ENCODE peak calls at places on chromosomes 6 and 20, in four cellular contexts. S is psoas muscle, F is uterus, K is cardiac muscle cell. U is an unnamed sample. For H3K36me3 and H3K9me3, the result is how much of the 10 kb centered on the place peaks cover.

GRCh38 chr6:47097092-47097945 is 55.2 kb upstream of the ADGRF1 start:
- DNase-seq in K (peak), S (peak), F (peak), U (peak)

GRCh38 chr20:21433329-21433890 is 36.1 kb upstream of the NKX2-4 start:
- DNase-seq in S (no peak), F (no peak), K (peak), U (no peak)

GRCh38 chr6:110415297-110415916 is at the start of gene DDO:
- DNase-seq in S (peak), K (peak), F (peak), U (no peak)

GRCh38 chr6:80227545-80227944 is 121.1 kb downstream of the BCKDHB start:
- DNase-seq in F (no peak), S (no peak), K (no peak), U (no peak)

GRCh38 chr6:131107166-131107565 is 28.1 kb upstream of the AKAP7 start:
- DNase-seq in F (no peak), K (peak), S (no peak), U (no peak)

GRCh38 chr6:121867095-121867494 is 431.6 kb downstream of the GJA1 start:
- DNase-seq in K (no peak), F (no peak), S (no peak), U (no peak)

GRCh38 chr6:112956696-112957525 is 609.8 kb downstream of the RFPL4B start:
- DNase-seq in S (no peak), F (no peak), K (peak), U (no peak)

GRCh38 chr6:142942805-142943227 is 2.2 kb downstream of the HIVEP2 start:
- DNase-seq in K (peak), S (no peak), F (no peak), U (no peak)

GRCh38 chr20:62234346-62234745 is 4.0 kb upstream of the OSBPL2 start:
- DNase-seq in K (no peak), S (no peak), F (no peak), U (no peak)

GRCh38 chr6:52595796-52596130 is 18.9 kb upstream of the TRAM2 start:
- DNase-seq in F (no peak), K (no peak), S (no peak), U (no peak)

GRCh38 chr20:62907377-62908317 is 18.7 kb downstream of the DIDO1 start:
- DNase-seq in S (no peak), F (no peak), K (no peak), U (no peak)

GRCh38 chr20:31514154-31515071 is at the start of gene HM13:
- DNase-seq in K (peak), S (peak), F (peak), U (peak)

GRCh38 chr6:166586424-166587156 is at the start of gene RAMACL:
- DNase-seq in K (no peak), S (no peak), F (no peak), U (no peak)

GRCh38 chr6:65289491-65289890 is 417.5 kb downstream of the EYS start:
- DNase-seq in S (no peak), K (peak), F (no peak), U (no peak)

GRCh38 chr6:38775870-38776269 is 60.8 kb downstream of the DNAH8 start:
- DNase-seq in K (no peak), F (no peak), S (no peak), U (no peak)

GRCh38 chr20:25706793-25707192 is 10.1 kb upstream of the ZNF337 start:
- DNase-seq in S (no peak), F (no peak), K (no peak), U (no peak)

DNA sequence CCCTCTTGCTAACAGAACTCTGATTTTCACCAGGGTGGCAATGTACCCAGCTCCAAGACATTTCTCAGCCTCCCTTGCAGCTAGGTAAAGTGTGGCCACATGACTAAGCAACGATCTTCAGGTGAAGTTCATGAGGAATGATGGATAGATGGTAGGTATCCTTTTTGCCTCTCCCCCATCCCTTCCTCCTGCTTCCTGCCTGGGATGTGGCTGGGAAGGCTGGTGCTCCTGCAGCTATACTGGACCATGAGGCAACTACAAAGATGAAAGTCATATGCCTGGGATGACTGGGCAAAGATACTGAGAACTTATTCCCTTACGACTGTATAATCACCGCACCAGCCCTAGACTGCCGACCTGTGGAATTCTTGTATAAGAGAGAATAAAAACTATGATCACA is 13.4 kb downstream of the ZNF335 start:
- DNase-seq in S (no peak), K (no peak), F (no peak), U (no peak)
- H3K36me3 ChIP-seq in S (half or more), K (under half), F (under half), U (half or more)

GRCh38 chr6:168188974-168189678 is 110.1 kb upstream of the FRMD1 start:
- DNase-seq in S (no peak), F (peak), K (no peak), U (no peak)
- H3K9me3 ChIP-seq in S (under half), F (under half), K (under half), U (under half)

GRCh38 chr20:17395729-17396128 is 135.4 kb downstream of the BFSP1 start:
- DNase-seq in S (no peak), K (no peak), F (no peak), U (no peak)
- H3K36me3 ChIP-seq in S (under half), K (under half), F (under half), U (under half)

GRCh38 chr20:49286689-49287551 is 9.1 kb upstream of the ZNFX1 start:
- DNase-seq in F (no peak), K (no peak), S (no peak), U (peak)

GRCh38 chr20:49285233-49285668 is 7.4 kb upstream of the ZNFX1 start:
- DNase-seq in F (no peak), S (no peak), K (no peak), U (no peak)

GRCh38 chr20:49284818-49285217 is 7.0 kb upstream of the ZNFX1 start:
- DNase-seq in K (no peak), S (no peak), F (no peak), U (no peak)

GRCh38 chr20:49287555-49288249 is 9.8 kb upstream of the ZNFX1 start:
- DNase-seq in F (no peak), K (peak), S (no peak), U (no peak)

DNA sequence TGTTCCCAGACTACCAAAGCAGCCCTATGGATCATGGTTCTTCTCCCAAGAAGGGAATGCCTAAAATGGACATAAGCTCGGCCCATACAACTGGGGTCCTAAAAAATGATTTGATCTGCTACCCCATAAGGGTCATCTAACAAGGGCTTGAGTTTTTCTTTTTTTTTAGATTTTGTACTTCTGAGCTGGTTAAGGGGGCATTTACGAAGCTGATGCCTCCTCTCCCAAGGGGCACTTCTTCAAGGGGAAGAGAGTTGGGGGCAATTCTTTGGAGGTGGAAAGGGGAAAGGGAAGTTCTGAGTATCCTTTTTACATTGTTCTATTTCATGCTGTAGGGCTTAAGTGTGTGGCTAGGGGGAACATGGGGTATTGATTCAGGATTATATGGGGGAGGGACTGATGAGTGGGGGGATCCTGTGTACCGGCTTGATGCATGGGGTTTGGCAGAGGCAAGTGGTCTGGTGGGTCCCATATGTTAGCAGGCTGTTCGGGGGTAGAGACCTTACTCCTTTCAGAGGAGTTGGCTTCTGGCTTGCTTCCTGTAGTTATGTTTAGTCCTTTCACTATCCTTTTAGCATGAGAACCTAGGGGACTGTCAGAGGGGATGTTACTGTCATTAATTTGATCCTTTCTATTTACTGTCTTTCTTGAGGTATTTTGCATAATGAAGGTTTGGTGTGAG is 8.1 kb upstream of the ZNFX1 start:
- DNase-seq in F (no peak), S (no peak), K (no peak), U (no peak)
- H3K9me3 ChIP-seq in F (under half), S (under half), K (under half), U (under half)

GRCh38 chr6:70590387-70590786 is 23.7 kb downstream of the SDHAF4 start:
- DNase-seq in K (peak), S (no peak), F (no peak), U (no peak)

DNA sequence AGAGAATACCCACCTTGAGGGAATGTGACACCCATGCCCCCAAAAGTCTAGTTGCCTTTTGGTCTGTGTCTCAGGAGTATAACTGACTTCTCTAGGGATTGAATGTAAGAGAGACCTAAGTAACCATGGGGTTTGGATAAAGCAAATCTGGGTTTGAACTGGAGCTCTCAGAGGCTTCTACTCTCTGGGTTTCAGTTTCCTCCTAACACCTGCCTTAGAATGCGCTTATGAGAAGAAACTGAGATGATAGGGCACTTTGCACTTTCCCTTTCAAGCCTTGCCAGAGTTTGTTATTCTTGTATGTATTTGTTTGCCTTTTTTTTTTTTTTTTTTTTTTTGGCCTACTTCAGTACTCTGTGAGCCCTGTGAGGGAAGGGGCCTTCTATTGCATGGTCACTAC is 19.4 kb downstream of the SDHAF4 start:
- DNase-seq in K (no peak), F (no peak), S (no peak), U (no peak)
- H3K36me3 ChIP-seq in K (under half), F (under half), S (half or more), U (under half)

GRCh38 chr20:61757-62156 is 25.7 kb upstream of the DEFB125 start:
- DNase-seq in S (no peak), K (no peak), F (no peak), U (no peak)

GRCh38 chr20:62487-62886 is 25.0 kb upstream of the DEFB125 start:
- DNase-seq in F (no peak), S (no peak), K (no peak), U (no peak)

GRCh38 chr20:61230-61629 is 26.2 kb upstream of the DEFB125 start:
- DNase-seq in K (no peak), F (no peak), S (no peak), U (no peak)

GRCh38 chr20:64026-64603 is 23.4 kb upstream of the DEFB125 start:
- DNase-seq in F (no peak), K (no peak), S (no peak), U (no peak)

GRCh38 chr20:64766-65322 is 22.6 kb upstream of the DEFB125 start:
- DNase-seq in K (no peak), S (no peak), F (no peak), U (no peak)
- H3K9me3 ChIP-seq in K (under half), S (under half), F (under half), U (under half)

DNA sequence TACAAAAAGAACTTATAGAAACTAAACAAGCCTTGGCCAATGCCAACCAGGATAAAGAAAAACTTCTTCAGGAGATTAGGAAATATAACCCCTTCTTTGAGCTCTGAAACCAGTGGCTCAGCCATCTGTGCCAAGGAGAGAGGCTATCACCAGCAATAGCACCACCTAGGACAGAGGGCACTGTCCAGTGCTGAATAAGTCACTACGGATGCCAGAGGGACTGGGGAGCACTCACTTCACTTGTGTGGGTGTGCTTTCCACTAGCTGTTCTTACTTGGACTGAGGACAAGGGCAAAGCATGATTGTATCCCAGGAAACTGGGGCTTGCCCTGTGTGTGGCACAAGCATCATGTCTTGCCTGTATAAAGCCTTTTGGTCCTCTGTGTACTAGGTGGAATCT is 15.5 kb downstream of the TAF11 start:
- DNase-seq in F (no peak), S (no peak), K (no peak), U (no peak)
- H3K36me3 ChIP-seq in F (under half), S (half or more), K (under half), U (half or more)

DNA sequence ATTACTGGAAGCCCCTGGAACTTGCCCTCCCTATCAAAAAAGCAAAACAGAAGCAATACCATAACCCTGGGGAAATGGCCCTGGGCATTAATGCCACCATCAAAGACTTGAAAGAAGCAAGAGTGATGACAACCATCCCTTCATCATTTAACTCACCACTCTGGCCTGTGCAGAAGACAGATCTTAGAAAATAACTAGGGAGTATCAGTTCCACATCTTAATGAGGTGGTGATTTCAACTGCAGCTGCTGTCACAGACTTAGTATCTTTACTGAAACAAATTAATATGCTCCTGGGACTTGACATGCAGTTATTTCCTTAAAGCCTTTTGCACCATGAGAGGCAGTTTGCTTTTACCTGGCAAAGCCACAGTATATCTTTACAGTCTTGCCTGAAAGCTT is 24.1 kb downstream of the CD164 start:
- DNase-seq in F (no peak), K (no peak), S (no peak), U (no peak)
- H3K9me3 ChIP-seq in F (under half), K (under half), S (under half), U (under half)

DNA sequence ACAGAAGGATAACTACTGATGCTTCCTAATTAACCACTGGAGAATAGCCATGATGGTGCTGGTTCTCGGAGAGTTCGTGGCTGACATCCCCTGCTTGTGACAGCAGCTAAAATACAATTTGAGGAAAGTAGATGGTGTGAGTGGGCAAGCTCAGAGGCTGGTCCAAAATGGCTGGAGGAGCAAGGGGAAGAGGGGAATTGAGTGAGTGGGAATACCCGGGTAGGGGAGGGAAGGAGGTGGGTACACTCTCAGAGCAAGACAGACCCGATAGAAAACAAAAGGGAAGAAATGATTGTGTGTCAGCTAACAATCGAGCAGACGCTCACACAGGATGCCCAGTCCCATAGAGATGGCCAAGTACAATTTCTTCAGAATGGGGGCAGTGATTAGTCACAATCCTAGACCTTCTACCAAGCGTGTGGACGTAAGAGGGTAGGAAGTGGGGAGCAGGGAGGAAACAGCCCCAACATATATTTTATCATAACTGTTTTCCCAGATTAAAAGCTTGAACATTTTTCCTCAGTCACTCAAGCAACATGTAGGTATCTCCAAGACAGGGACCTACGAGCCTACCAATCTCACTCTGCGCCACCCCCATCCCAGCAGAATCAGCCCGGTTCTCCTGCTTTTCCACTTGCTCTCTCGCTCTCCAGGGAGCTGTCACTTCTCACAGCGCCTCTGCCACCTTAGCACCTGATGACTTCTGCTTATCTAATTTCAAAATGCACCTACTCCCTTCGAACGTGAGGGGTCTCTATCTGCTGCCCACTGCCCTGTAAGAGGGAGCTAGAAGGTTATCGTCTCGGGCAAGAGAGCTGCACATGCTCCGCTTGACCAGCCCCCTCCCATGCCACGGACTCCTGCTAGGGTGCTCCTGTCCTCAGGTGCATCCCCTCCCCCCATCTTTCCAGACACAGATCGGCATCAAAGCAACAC is 26.2 kb downstream of the RIPOR2 start:
- DNase-seq in S (no peak), K (no peak), F (no peak), U (no peak)
- H3K36me3 ChIP-seq in S (under half), K (under half), F (under half), U (under half)

GRCh38 chr6:169991031-169991390 is 239.6 kb downstream of the ERMARD start:
- DNase-seq in S (no peak), K (no peak), F (no peak), U (no peak)
- H3K9me3 ChIP-seq in S (under half), K (under half), F (under half), U (under half)

U was measured in HAP-1.